ENCODE peak calls at places on chromosome 1, in eight cellular contexts. One of them, this sample, is unnamed.

GRCh38 chr1:27509127-27510080 is 19.4 kb upstream of the WASF2 start:
- DNase-seq in suprapubic skin: no peak
- DNase-seq in breast epithelium: no peak
- DNase-seq in GM12878: no peak
- DNase-seq in SK-N-SH: no peak
- DNase-seq in HCT116: no peak
- DNase-seq in transverse colon: peak
- DNase-seq in K562: peak
- DNase-seq in this sample: no peak

GRCh38 chr1:199071080-199071479 is 432.2 kb downstream of the PTPRC start:
- DNase-seq in suprapubic skin: no peak
- DNase-seq in breast epithelium: no peak
- DNase-seq in GM12878: no peak
- DNase-seq in SK-N-SH: no peak
- DNase-seq in HCT116: no peak
- DNase-seq in transverse colon: no peak
- DNase-seq in K562: no peak
- DNase-seq in this sample: no peak

GRCh38 chr1:184836934-184837698 is 82.5 kb upstream of the EDEM3 start:
- DNase-seq in suprapubic skin: no peak
- DNase-seq in breast epithelium: no peak
- DNase-seq in GM12878: no peak
- DNase-seq in SK-N-SH: no peak
- DNase-seq in HCT116: no peak
- DNase-seq in transverse colon: no peak
- DNase-seq in K562: no peak
- DNase-seq in this sample: no peak

GRCh38 chr1:23544444-23545389 is 13.7 kb upstream of the E2F2 start:
- DNase-seq in suprapubic skin: peak
- DNase-seq in breast epithelium: peak
- DNase-seq in GM12878: no peak
- DNase-seq in SK-N-SH: peak
- DNase-seq in HCT116: no peak
- DNase-seq in transverse colon: peak
- DNase-seq in K562: peak
- DNase-seq in this sample: no peak

GRCh38 chr1:74328851-74329250 is 93.7 kb downstream of the TNNI3K start:
- DNase-seq in suprapubic skin: no peak
- DNase-seq in breast epithelium: no peak
- DNase-seq in GM12878: no peak
- DNase-seq in SK-N-SH: no peak
- DNase-seq in HCT116: no peak
- DNase-seq in transverse colon: no peak
- DNase-seq in K562: no peak
- DNase-seq in this sample: no peak

GRCh38 chr1:170388489-170388888 is 143.5 kb upstream of the GORAB start:
- DNase-seq in suprapubic skin: no peak
- DNase-seq in breast epithelium: no peak
- DNase-seq in GM12878: no peak
- DNase-seq in SK-N-SH: no peak
- DNase-seq in HCT116: no peak
- DNase-seq in transverse colon: no peak
- DNase-seq in K562: no peak
- DNase-seq in this sample: no peak

GRCh38 chr1:216553040-216553439 is 129.8 kb upstream of the USH2A start:
- DNase-seq in suprapubic skin: no peak
- DNase-seq in breast epithelium: no peak
- DNase-seq in GM12878: no peak
- DNase-seq in SK-N-SH: no peak
- DNase-seq in HCT116: no peak
- DNase-seq in transverse colon: no peak
- DNase-seq in K562: no peak
- DNase-seq in this sample: no peak

GRCh38 chr1:203428981-203429599 is 46.5 kb upstream of the PRELP start:
- DNase-seq in suprapubic skin: no peak
- DNase-seq in breast epithelium: no peak
- DNase-seq in GM12878: peak
- DNase-seq in SK-N-SH: no peak
- DNase-seq in HCT116: no peak
- DNase-seq in transverse colon: peak
- DNase-seq in K562: no peak
- DNase-seq in this sample: no peak

GRCh38 chr1:233656032-233656620 is 42.2 kb downstream of the KCNK1 start:
- DNase-seq in suprapubic skin: no peak
- DNase-seq in breast epithelium: no peak
- DNase-seq in GM12878: no peak
- DNase-seq in SK-N-SH: no peak
- DNase-seq in HCT116: no peak
- DNase-seq in transverse colon: no peak
- DNase-seq in K562: no peak
- DNase-seq in this sample: no peak

GRCh38 chr1:99171126-99171813 is 93.0 kb upstream of the PLPPR4 start:
- DNase-seq in suprapubic skin: no peak
- DNase-seq in breast epithelium: no peak
- DNase-seq in GM12878: no peak
- DNase-seq in SK-N-SH: no peak
- DNase-seq in HCT116: no peak
- DNase-seq in transverse colon: no peak
- DNase-seq in K562: no peak
- DNase-seq in this sample: no peak

GRCh38 chr1:65395887-65396612 is 24.4 kb upstream of the LEPR start:
- DNase-seq in suprapubic skin: no peak
- DNase-seq in breast epithelium: no peak
- DNase-seq in GM12878: no peak
- DNase-seq in SK-N-SH: no peak
- DNase-seq in HCT116: no peak
- DNase-seq in transverse colon: no peak
- DNase-seq in K562: no peak
- DNase-seq in this sample: no peak

GRCh38 chr1:65392497-65392896 is 28.0 kb upstream of the LEPR start:
- DNase-seq in suprapubic skin: no peak
- DNase-seq in breast epithelium: no peak
- DNase-seq in GM12878: no peak
- DNase-seq in SK-N-SH: no peak
- DNase-seq in HCT116: no peak
- DNase-seq in transverse colon: no peak
- DNase-seq in K562: no peak
- DNase-seq in this sample: no peak

GRCh38 chr1:65398083-65398482 is 22.4 kb upstream of the LEPR start:
- DNase-seq in suprapubic skin: no peak
- DNase-seq in breast epithelium: no peak
- DNase-seq in GM12878: no peak
- DNase-seq in SK-N-SH: no peak
- DNase-seq in HCT116: no peak
- DNase-seq in transverse colon: no peak
- DNase-seq in K562: no peak
- DNase-seq in this sample: no peak

GRCh38 chr1:65393345-65393744 is 27.1 kb upstream of the LEPR start:
- DNase-seq in suprapubic skin: no peak
- DNase-seq in breast epithelium: no peak
- DNase-seq in GM12878: peak
- DNase-seq in SK-N-SH: no peak
- DNase-seq in HCT116: no peak
- DNase-seq in transverse colon: no peak
- DNase-seq in K562: peak
- DNase-seq in this sample: no peak

DNA sequence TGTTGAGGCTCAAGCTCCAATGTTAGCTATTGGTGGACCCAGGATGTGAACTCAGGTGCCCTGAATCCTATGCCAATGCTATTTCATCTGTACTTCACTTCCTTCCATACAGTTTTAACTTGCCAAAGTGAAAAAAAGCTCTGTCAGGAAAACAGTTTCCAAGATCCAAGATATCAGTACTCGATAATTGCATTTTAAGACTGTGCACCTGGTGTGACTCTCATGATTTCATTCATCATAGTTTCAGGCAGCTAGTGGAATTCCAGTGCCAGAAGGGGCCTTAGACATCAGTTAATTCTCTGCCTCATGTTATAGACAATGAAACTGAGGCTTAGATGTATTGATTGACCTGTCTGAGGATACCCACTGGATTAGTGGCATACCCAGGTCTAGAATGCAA is 26.5 kb upstream of the LEPR start:
- DNase-seq in suprapubic skin: no peak
- DNase-seq in breast epithelium: no peak
- DNase-seq in GM12878: no peak
- DNase-seq in SK-N-SH: no peak
- DNase-seq in HCT116: no peak
- DNase-seq in transverse colon: no peak
- DNase-seq in K562: no peak
- DNase-seq in this sample: no peak
- H3K27ac ChIP-seq in suprapubic skin: no peak
- H3K27ac ChIP-seq in breast epithelium: no peak
- H3K27ac ChIP-seq in GM12878: no peak
- H3K27ac ChIP-seq in SK-N-SH: no peak
- H3K27ac ChIP-seq in HCT116: no peak
- H3K27ac ChIP-seq in transverse colon: no peak
- H3K27ac ChIP-seq in K562: peak
- H3K27ac ChIP-seq in this sample: no peak

GRCh38 chr1:21295059-21295401 is 4.8 kb upstream of the ECE1 start:
- DNase-seq in suprapubic skin: no peak
- DNase-seq in breast epithelium: no peak
- DNase-seq in GM12878: no peak
- DNase-seq in SK-N-SH: no peak
- DNase-seq in HCT116: peak
- DNase-seq in transverse colon: no peak
- DNase-seq in K562: peak
- DNase-seq in this sample: no peak

GRCh38 chr1:21292991-21293536 is 2.8 kb upstream of the ECE1 start:
- DNase-seq in suprapubic skin: no peak
- DNase-seq in breast epithelium: no peak
- DNase-seq in GM12878: peak
- DNase-seq in SK-N-SH: no peak
- DNase-seq in HCT116: no peak
- DNase-seq in transverse colon: no peak
- DNase-seq in K562: no peak
- DNase-seq in this sample: no peak

GRCh38 chr1:21295545-21295944 is 5.3 kb upstream of the ECE1 start:
- DNase-seq in suprapubic skin: no peak
- DNase-seq in breast epithelium: no peak
- DNase-seq in GM12878: no peak
- DNase-seq in SK-N-SH: no peak
- DNase-seq in HCT116: no peak
- DNase-seq in transverse colon: no peak
- DNase-seq in K562: no peak
- DNase-seq in this sample: no peak

GRCh38 chr1:21293537-21294265 is 3.4 kb upstream of the ECE1 start:
- DNase-seq in suprapubic skin: no peak
- DNase-seq in breast epithelium: no peak
- DNase-seq in GM12878: peak
- DNase-seq in SK-N-SH: no peak
- DNase-seq in HCT116: no peak
- DNase-seq in transverse colon: no peak
- DNase-seq in K562: no peak
- DNase-seq in this sample: no peak

DNA sequence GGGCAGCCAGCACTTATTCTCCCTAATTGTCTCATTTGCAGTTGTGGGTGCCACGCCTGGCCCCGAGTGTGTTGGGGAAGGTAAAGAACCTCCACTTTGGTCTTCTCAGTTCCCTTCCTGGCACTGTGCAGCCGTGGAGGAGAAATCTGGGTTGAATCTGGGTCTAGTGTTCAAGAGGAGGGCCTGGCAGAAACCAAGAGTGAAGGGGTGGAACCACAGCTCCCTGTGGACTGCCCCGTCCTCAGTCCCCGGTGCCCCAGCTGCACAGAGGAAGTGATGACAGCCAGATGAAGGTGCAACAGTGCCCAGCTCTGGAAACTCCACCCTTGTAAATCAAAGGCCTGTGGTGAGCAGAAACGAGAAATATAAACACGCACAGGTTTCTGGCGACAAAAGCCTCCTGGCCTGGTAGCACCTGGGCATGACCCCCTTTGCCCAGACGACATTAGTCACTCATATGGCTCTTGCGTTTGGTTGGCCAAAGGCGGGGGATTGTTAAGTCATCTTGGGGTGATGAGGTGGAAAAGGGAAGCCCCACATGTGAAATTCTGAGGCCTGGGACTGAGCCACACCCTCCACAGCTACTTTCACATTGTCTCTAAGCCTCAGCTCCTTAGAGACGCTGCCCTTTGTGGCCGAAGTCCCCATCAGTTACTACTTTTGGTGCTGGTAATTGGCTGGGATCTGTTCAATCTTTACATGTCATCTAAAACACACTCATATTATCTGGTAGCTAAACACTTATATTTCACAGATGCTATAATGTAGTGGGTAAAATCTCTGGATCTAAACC is 4.2 kb upstream of the ECE1 start:
- DNase-seq in suprapubic skin: no peak
- DNase-seq in breast epithelium: no peak
- DNase-seq in GM12878: peak
- DNase-seq in SK-N-SH: no peak
- DNase-seq in HCT116: peak
- DNase-seq in transverse colon: peak
- DNase-seq in K562: no peak
- DNase-seq in this sample: no peak
- TF ChIP-seq POLR2AphosphoS5 in suprapubic skin: no peak
- TF ChIP-seq POLR2AphosphoS5 in breast epithelium: no peak
- TF ChIP-seq POLR2AphosphoS5 in GM12878: no peak
- TF ChIP-seq POLR2AphosphoS5 in SK-N-SH: no peak
- TF ChIP-seq POLR2AphosphoS5 in HCT116: peak
- TF ChIP-seq POLR2AphosphoS5 in transverse colon: peak
- TF ChIP-seq POLR2AphosphoS5 in K562: no peak
- TF ChIP-seq POLR2AphosphoS5 in this sample: no peak

DNA sequence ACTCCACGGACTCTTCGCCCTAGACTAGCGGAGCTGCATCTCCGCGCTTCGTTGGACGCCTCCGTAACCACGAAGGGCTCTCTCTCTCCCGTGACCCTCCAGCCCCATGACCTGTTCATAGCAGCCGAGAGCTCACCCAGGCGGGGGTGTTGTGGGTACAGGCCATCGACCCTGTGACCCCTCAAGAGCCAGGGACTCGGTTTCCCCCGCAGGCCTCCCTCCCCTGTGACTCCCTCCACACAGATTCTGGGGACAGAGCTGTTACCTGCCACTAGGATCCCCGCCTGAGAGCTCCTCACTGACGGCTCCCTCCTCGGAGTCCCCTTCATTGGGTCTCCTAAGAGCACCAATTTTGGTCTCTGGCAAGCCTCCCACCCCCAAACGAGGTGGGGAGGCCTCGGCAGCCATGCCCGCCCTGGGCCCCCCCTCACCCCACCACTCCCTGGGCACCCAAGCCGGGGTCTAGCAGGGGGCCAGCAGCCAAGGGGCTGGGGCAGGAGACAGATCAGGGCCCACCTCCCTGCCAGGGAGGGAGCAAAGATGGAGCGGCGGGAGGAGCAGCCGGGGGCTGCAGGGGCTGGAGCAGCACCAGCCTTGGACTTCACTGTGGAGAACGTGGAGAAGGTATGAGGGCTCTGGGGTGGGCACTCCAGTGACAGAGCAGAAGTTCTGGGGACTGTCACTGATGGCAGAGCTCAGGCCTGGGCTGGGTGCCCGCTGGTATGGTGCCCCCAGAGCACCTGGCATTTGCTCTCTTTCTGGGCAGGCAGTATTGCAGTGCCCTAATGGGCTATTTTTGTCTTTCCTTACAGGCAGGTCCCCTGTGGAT is 525 bp downstream of the IPO13 start:
- DNase-seq in suprapubic skin: no peak
- DNase-seq in breast epithelium: no peak
- DNase-seq in GM12878: no peak
- DNase-seq in SK-N-SH: no peak
- DNase-seq in HCT116: no peak
- DNase-seq in transverse colon: no peak
- DNase-seq in K562: no peak
- DNase-seq in this sample: no peak
- H3K27ac ChIP-seq in suprapubic skin: peak
- H3K27ac ChIP-seq in breast epithelium: peak
- H3K27ac ChIP-seq in GM12878: peak
- H3K27ac ChIP-seq in SK-N-SH: peak
- H3K27ac ChIP-seq in HCT116: peak
- H3K27ac ChIP-seq in transverse colon: peak
- H3K27ac ChIP-seq in K562: peak
- H3K27ac ChIP-seq in this sample: peak

GRCh38 chr1:15758953-15759661 is 512 bp downstream of the FBLIM1 start:
- DNase-seq in suprapubic skin: no peak
- DNase-seq in breast epithelium: no peak
- DNase-seq in GM12878: no peak
- DNase-seq in SK-N-SH: peak
- DNase-seq in HCT116: no peak
- DNase-seq in transverse colon: no peak
- DNase-seq in K562: no peak
- DNase-seq in this sample: no peak
- TF ChIP-seq POLR2AphosphoS5 in suprapubic skin: no peak
- TF ChIP-seq POLR2AphosphoS5 in breast epithelium: no peak
- TF ChIP-seq POLR2AphosphoS5 in GM12878: no peak
- TF ChIP-seq POLR2AphosphoS5 in SK-N-SH: no peak
- TF ChIP-seq POLR2AphosphoS5 in HCT116: no peak
- TF ChIP-seq POLR2AphosphoS5 in transverse colon: no peak
- TF ChIP-seq POLR2AphosphoS5 in K562: no peak
- TF ChIP-seq POLR2AphosphoS5 in this sample: no peak

This sample was measured in SK-N-MC.